ENCODE peak calls at places on chromosomes 16 and 17, in six cellular contexts. K is H9, M is neuronal stem cell, B is mesenchymal stem cell, P is mesendoderm, E is H1. Z is an unnamed sample.

GRCh38 chr17:72656114-72656763 is 436.2 kb downstream of the SLC39A11 start:
- DNase-seq in K (no peak), M (no peak), B (no peak), P (no peak), E (no peak), Z (no peak)

GRCh38 chr16:51053805-51054204 is 97.3 kb downstream of the SALL1 start:
- DNase-seq in K (no peak), M (no peak), B (no peak), P (no peak), E (no peak), Z (no peak)

GRCh38 chr16:30953511-30954124 is 3.9 kb upstream of the SETD1A start:
- DNase-seq in K (peak; percentile 93), M (peak; percentile 76), B (peak; percentile 84), P (peak; percentile 95), E (peak; percentile 86), Z (peak; percentile 71)

GRCh38 chr17:29376667-29377268 is 13.4 kb upstream of the TAOK1 start:
- DNase-seq in K (peak; percentile 54), M (peak; percentile 42), B (peak; percentile 90), P (peak; percentile 71), E (no peak), Z (peak; percentile 92)

GRCh38 chr17:413016-413350 is 60.4 kb upstream of the RPH3AL start:
- DNase-seq in K (no peak), M (no peak), B (no peak), P (no peak), E (no peak), Z (no peak)

GRCh38 chr16:60203525-60204124 is 1469.5 kb upstream of the GOT2 start:
- DNase-seq in K (no peak), M (no peak), B (no peak), P (peak; percentile 54), E (no peak), Z (peak; percentile 2)

GRCh38 chr16:29710227-29711219 is 31.5 kb downstream of the QPRT start:
- DNase-seq in K (peak; percentile 40), M (no peak), B (peak; percentile 82), P (peak; percentile 88), E (no peak), Z (peak; percentile 79)

GRCh38 chr17:78957076-78957475 is 22.6 kb downstream of the LGALS3BP start:
- DNase-seq in K (no peak), M (no peak), B (no peak), P (no peak), E (no peak), Z (peak; percentile 75)

GRCh38 chr16:23690771-23691482 is 12.2 kb downstream of the PLK1 start:
- DNase-seq in K (no peak), M (no peak), B (no peak), P (no peak), E (no peak), Z (no peak)

GRCh38 chr16:17414421-17414820 is 56.3 kb downstream of the XYLT1 start:
- DNase-seq in K (no peak), M (no peak), B (no peak), P (no peak), E (no peak), Z (no peak)

GRCh38 chr17:4101127-4101798 is 41.6 kb downstream of the ZZEF1 start:
- DNase-seq in K (no peak), M (no peak), B (peak; percentile 75), P (peak; percentile 10), E (no peak), Z (peak; percentile 40)

GRCh38 chr16:49596119-49596518 is 222.5 kb downstream of the C16orf78 start:
- DNase-seq in K (peak; percentile 16), M (no peak), B (peak; percentile 33), P (no peak), E (peak; percentile 38), Z (peak; percentile 15)

GRCh38 chr16:52203096-52203495 is 343.8 kb downstream of the TOX3 start:
- DNase-seq in K (no peak), M (no peak), B (no peak), P (peak; percentile 43), E (no peak), Z (no peak)

GRCh38 chr16:85503642-85504224 is 109.4 kb upstream of the GSE1 start:
- DNase-seq in K (no peak), M (no peak), B (no peak), P (no peak), E (no peak), Z (no peak)

GRCh38 chr17:16584273-16584995 is 15.4 kb upstream of the ZNF287 start:
- DNase-seq in K (peak; percentile 96), M (peak; percentile 78), B (peak; percentile 84), P (peak; percentile 88), E (peak; percentile 96), Z (peak; percentile 74)

GRCh38 chr16:12878973-12879372 is 22.4 kb upstream of the SHISA9 start:
- DNase-seq in K (no peak), M (no peak), B (no peak), P (no peak), E (no peak), Z (no peak)

GRCh38 chr17:17931159-17931558 is 41.0 kb downstream of the TOM1L2 start:
- DNase-seq in K (no peak), M (no peak), B (no peak), P (no peak), E (no peak), Z (no peak)

GRCh38 chr16:85600078-85600477 is 13.0 kb upstream of the GSE1 start:
- DNase-seq in K (no peak), M (no peak), B (no peak), P (no peak), E (no peak), Z (no peak)

GRCh38 chr17:4750606-4751005 is 10.9 kb upstream of the CXCL16 start:
- DNase-seq in K (no peak), M (no peak), B (no peak), P (no peak), E (no peak), Z (no peak)

DNA sequence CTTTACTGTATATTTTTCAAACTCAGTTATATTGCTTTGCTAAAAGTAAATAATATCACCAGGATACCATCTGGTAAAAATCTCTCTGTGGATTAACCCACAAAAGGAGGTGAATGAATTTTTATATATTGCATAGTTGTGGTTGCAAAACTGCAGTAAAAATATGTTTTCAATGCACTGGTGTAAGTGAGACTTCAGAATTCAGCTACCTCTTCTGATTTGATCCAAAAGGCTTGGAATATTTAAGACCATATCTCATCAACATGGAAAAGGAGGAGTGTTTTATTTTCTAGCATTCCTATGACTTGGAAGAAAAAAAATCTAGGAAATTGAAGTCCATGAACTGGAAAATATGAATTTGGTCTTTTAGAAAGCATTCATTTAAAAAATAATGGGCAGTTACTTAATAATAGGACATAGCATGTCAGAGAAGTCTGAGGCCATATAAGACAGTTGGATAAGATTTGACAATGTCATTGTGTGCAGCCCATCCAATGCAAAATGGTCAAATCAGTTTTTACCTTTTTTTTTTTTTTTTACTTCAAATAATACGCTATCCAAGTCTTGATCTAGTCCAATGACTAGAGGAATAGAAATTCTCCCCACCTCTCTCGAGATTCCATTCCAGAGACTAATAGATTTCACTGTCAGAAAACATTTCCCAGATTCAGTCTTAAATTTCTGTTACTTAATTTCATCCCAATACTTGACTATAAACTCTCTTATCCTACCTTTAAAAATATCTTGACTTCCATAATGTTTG is 364.9 kb upstream of the PMFBP1 start:
- DNase-seq in K (no peak), M (no peak), B (no peak), P (no peak), E (no peak), Z (peak; percentile 54)
- H2BK15ac ChIP-seq in K (no peak overlapping the region), M (no peak overlapping the region), B (no peak overlapping the region), P (no peak overlapping the region), E (no peak overlapping the region), Z (no peak overlapping the region)

GRCh38 chr17:8946071-8946470 is 19.4 kb downstream of the PIK3R5 start:
- DNase-seq in K (peak; percentile 22), M (no peak), B (no peak), P (no peak), E (no peak), Z (no peak)

GRCh38 chr17:8947201-8947600 is 18.3 kb downstream of the PIK3R5 start:
- DNase-seq in K (no peak), M (no peak), B (no peak), P (no peak), E (no peak), Z (no peak)

GRCh38 chr17:8946476-8946875 is 19.0 kb downstream of the PIK3R5 start:
- DNase-seq in K (peak; percentile 17), M (no peak), B (no peak), P (no peak), E (no peak), Z (peak; percentile 2)

GRCh38 chr17:8944083-8944482 is 21.4 kb downstream of the PIK3R5 start:
- DNase-seq in K (no peak), M (no peak), B (no peak), P (no peak), E (no peak), Z (no peak)

DNA sequence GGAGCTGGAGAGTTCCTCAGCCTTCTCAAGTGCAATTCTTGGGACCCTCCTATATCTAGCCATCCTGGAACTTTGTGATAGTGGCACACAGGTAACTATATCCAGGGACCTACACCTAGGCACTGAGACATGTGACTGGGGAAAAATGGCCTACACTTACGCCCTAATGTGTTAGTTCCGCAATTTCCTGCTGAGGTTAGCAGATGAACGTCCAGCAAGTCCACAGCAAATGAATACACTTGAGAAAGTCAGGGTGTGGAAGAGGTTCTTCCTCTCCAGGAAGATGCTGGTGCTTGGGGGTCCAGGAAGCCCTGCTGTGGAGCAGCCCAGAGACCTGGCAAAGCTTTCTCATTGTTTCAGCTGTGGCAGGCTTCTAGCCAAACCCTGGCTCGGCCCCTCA is 20.8 kb downstream of the PIK3R5 start:
- DNase-seq in K (no peak), M (no peak), B (no peak), P (no peak), E (no peak), Z (no peak)
- H2BK15ac ChIP-seq in K (no peak overlapping the region), M (no peak overlapping the region), B (no peak overlapping the region), P (no peak overlapping the region), E (no peak overlapping the region), Z (no peak overlapping the region)

GRCh38 chr16:11501583-11502138 is 85.1 kb downstream of the LITAF start:
- DNase-seq in K (peak; percentile 64), M (peak; percentile 44), B (peak; percentile 28), P (peak; percentile 78), E (peak; percentile 66), Z (no peak)

GRCh38 chr16:11499295-11500089 is 87.2 kb downstream of the LITAF start:
- DNase-seq in K (no peak), M (no peak), B (no peak), P (peak; percentile 45), E (peak; percentile 52), Z (no peak)

GRCh38 chr16:11500720-11501346 is 85.9 kb downstream of the LITAF start:
- DNase-seq in K (no peak), M (no peak), B (no peak), P (no peak), E (no peak), Z (no peak)

GRCh38 chr16:11503566-11503965 is 83.2 kb downstream of the LITAF start:
- DNase-seq in K (no peak), M (no peak), B (no peak), P (no peak), E (no peak), Z (no peak)

GRCh38 chr16:11502239-11502638 is 84.5 kb downstream of the LITAF start:
- DNase-seq in K (no peak), M (no peak), B (no peak), P (no peak), E (no peak), Z (no peak)
- H2BK15ac ChIP-seq in K (no peak overlapping the region), M (no peak overlapping the region), B (no peak overlapping the region), P (no peak overlapping the region), E (no peak overlapping the region), Z (no peak overlapping the region)

DNA sequence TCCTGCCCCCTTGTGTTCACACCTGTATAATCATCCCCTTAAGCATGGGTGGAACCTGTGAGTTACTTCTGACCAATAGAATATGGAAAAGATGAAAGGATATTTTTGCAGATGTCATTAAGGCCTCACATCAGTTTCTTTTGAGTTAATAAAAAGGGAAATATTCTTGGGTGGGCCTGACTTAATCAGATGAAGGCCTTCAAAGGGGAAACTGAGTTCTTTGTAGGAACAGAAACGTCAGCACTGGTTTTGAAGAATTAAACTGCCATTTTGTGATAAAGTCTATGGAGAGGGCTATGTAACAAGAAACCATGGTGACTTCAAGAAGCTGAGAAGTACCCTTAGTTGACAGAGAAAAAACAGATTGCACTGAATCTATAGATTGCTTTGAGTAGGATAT is 168.7 kb upstream of the CNTNAP4 start:
- DNase-seq in K (no peak), M (no peak), B (no peak), P (no peak), E (no peak), Z (no peak)
- H2BK15ac ChIP-seq in K (no peak overlapping the region), M (no peak overlapping the region), B (no peak overlapping the region), P (no peak overlapping the region), E (no peak overlapping the region), Z (no peak overlapping the region)

Z was measured in IMR-90.